ENCODE peak calls at places on chromosomes 4 and X, in six cellular contexts. One of them, this sample, is unnamed.

GRCh38 chr4:23614284-23614892 is 275.5 kb downstream of the PPARGC1A start:
- DNase-seq in iris pigment epithelial cell: peak
- DNase-seq in stimulated activated CD8-positive, alpha-beta memory T cell treated with anti-CD3 and anti-CD28 coated beads, Interleukin-7, amount 100 ng/mL, for 24 hours: no peak
- DNase-seq in cardiac muscle cell: peak
- DNase-seq in mucosa of descending colon: peak
- DNase-seq in neural progenitor cell: peak
- DNase-seq in this sample: peak

GRCh38 chr4:87844476-87844875 is 11.7 kb downstream of the MEPE start:
- DNase-seq in iris pigment epithelial cell: peak
- DNase-seq in stimulated activated CD8-positive, alpha-beta memory T cell treated with anti-CD3 and anti-CD28 coated beads, Interleukin-7, amount 100 ng/mL, for 24 hours: no peak
- DNase-seq in cardiac muscle cell: no peak
- DNase-seq in mucosa of descending colon: no peak
- DNase-seq in neural progenitor cell: no peak
- DNase-seq in this sample: peak

GRCh38 chr4:8910822-8911310 is 39.2 kb upstream of the HMX1 start:
- DNase-seq in iris pigment epithelial cell: no peak
- DNase-seq in stimulated activated CD8-positive, alpha-beta memory T cell treated with anti-CD3 and anti-CD28 coated beads, Interleukin-7, amount 100 ng/mL, for 24 hours: no peak
- DNase-seq in cardiac muscle cell: no peak
- DNase-seq in mucosa of descending colon: no peak
- DNase-seq in neural progenitor cell: no peak
- DNase-seq in this sample: no peak

GRCh38 chr4:145716200-145716599 is 36.3 kb downstream of the C4orf51 start:
- DNase-seq in iris pigment epithelial cell: peak
- DNase-seq in stimulated activated CD8-positive, alpha-beta memory T cell treated with anti-CD3 and anti-CD28 coated beads, Interleukin-7, amount 100 ng/mL, for 24 hours: no peak
- DNase-seq in cardiac muscle cell: peak
- DNase-seq in mucosa of descending colon: no peak
- DNase-seq in neural progenitor cell: no peak
- DNase-seq in this sample: peak

GRCh38 chrX:13906103-13906502 is 89.2 kb upstream of the GPM6B start:
- DNase-seq in iris pigment epithelial cell: no peak
- DNase-seq in stimulated activated CD8-positive, alpha-beta memory T cell treated with anti-CD3 and anti-CD28 coated beads, Interleukin-7, amount 100 ng/mL, for 24 hours: no peak
- DNase-seq in cardiac muscle cell: peak
- DNase-seq in mucosa of descending colon: no peak
- DNase-seq in neural progenitor cell: peak
- DNase-seq in this sample: no peak

GRCh38 chrX:68186552-68187262 is 246.6 kb downstream of the OPHN1 start:
- DNase-seq in iris pigment epithelial cell: peak
- DNase-seq in stimulated activated CD8-positive, alpha-beta memory T cell treated with anti-CD3 and anti-CD28 coated beads, Interleukin-7, amount 100 ng/mL, for 24 hours: no peak
- DNase-seq in cardiac muscle cell: no peak
- DNase-seq in mucosa of descending colon: no peak
- DNase-seq in neural progenitor cell: no peak
- DNase-seq in this sample: peak

GRCh38 chr4:37666625-37667071 is 19.5 kb downstream of the RELL1 start:
- DNase-seq in iris pigment epithelial cell: peak
- DNase-seq in stimulated activated CD8-positive, alpha-beta memory T cell treated with anti-CD3 and anti-CD28 coated beads, Interleukin-7, amount 100 ng/mL, for 24 hours: no peak
- DNase-seq in cardiac muscle cell: peak
- DNase-seq in mucosa of descending colon: no peak
- DNase-seq in neural progenitor cell: no peak
- DNase-seq in this sample: peak

GRCh38 chrX:130393451-130394074 is 8.1 kb upstream of the GPR119 start:
- DNase-seq in iris pigment epithelial cell: peak
- DNase-seq in stimulated activated CD8-positive, alpha-beta memory T cell treated with anti-CD3 and anti-CD28 coated beads, Interleukin-7, amount 100 ng/mL, for 24 hours: no peak
- DNase-seq in cardiac muscle cell: peak
- DNase-seq in mucosa of descending colon: no peak
- DNase-seq in neural progenitor cell: peak
- DNase-seq in this sample: peak

GRCh38 chr4:34181311-34181808 is 2063.0 kb downstream of the ARAP2 start:
- DNase-seq in iris pigment epithelial cell: peak
- DNase-seq in stimulated activated CD8-positive, alpha-beta memory T cell treated with anti-CD3 and anti-CD28 coated beads, Interleukin-7, amount 100 ng/mL, for 24 hours: no peak
- DNase-seq in cardiac muscle cell: peak
- DNase-seq in mucosa of descending colon: no peak
- DNase-seq in neural progenitor cell: no peak
- DNase-seq in this sample: peak

GRCh38 chr4:182188622-182189021 is 54.6 kb upstream of the TENM3 start:
- DNase-seq in iris pigment epithelial cell: peak
- DNase-seq in stimulated activated CD8-positive, alpha-beta memory T cell treated with anti-CD3 and anti-CD28 coated beads, Interleukin-7, amount 100 ng/mL, for 24 hours: no peak
- DNase-seq in cardiac muscle cell: peak
- DNase-seq in mucosa of descending colon: no peak
- DNase-seq in neural progenitor cell: no peak
- DNase-seq in this sample: peak

GRCh38 chrX:72634321-72634720 is 61.7 kb upstream of the HDAC8 start:
- DNase-seq in iris pigment epithelial cell: no peak
- DNase-seq in stimulated activated CD8-positive, alpha-beta memory T cell treated with anti-CD3 and anti-CD28 coated beads, Interleukin-7, amount 100 ng/mL, for 24 hours: no peak
- DNase-seq in cardiac muscle cell: peak
- DNase-seq in mucosa of descending colon: no peak
- DNase-seq in neural progenitor cell: no peak
- DNase-seq in this sample: no peak

GRCh38 chr4:26032572-26033320 is 118.7 kb downstream of the SMIM20 start:
- DNase-seq in iris pigment epithelial cell: peak
- DNase-seq in stimulated activated CD8-positive, alpha-beta memory T cell treated with anti-CD3 and anti-CD28 coated beads, Interleukin-7, amount 100 ng/mL, for 24 hours: no peak
- DNase-seq in cardiac muscle cell: peak
- DNase-seq in mucosa of descending colon: no peak
- DNase-seq in neural progenitor cell: no peak
- DNase-seq in this sample: peak

GRCh38 chr4:76384052-76384451 is 36.9 kb downstream of the CCDC158 start:
- DNase-seq in iris pigment epithelial cell: peak
- DNase-seq in stimulated activated CD8-positive, alpha-beta memory T cell treated with anti-CD3 and anti-CD28 coated beads, Interleukin-7, amount 100 ng/mL, for 24 hours: no peak
- DNase-seq in cardiac muscle cell: peak
- DNase-seq in mucosa of descending colon: no peak
- DNase-seq in neural progenitor cell: no peak
- DNase-seq in this sample: peak

GRCh38 chr4:57658673-57659072 is 548.5 kb upstream of the IGFBP7 start:
- DNase-seq in iris pigment epithelial cell: no peak
- DNase-seq in stimulated activated CD8-positive, alpha-beta memory T cell treated with anti-CD3 and anti-CD28 coated beads, Interleukin-7, amount 100 ng/mL, for 24 hours: no peak
- DNase-seq in cardiac muscle cell: no peak
- DNase-seq in mucosa of descending colon: no peak
- DNase-seq in neural progenitor cell: no peak
- DNase-seq in this sample: no peak

GRCh38 chrX:154490414-154491083 is at the start of gene SLC10A3:
- DNase-seq in iris pigment epithelial cell: peak
- DNase-seq in stimulated activated CD8-positive, alpha-beta memory T cell treated with anti-CD3 and anti-CD28 coated beads, Interleukin-7, amount 100 ng/mL, for 24 hours: peak
- DNase-seq in cardiac muscle cell: peak
- DNase-seq in mucosa of descending colon: peak
- DNase-seq in neural progenitor cell: peak
- DNase-seq in this sample: peak

GRCh38 chr4:152166567-152166966 is 369.3 kb downstream of the FBXW7 start:
- DNase-seq in iris pigment epithelial cell: no peak
- DNase-seq in stimulated activated CD8-positive, alpha-beta memory T cell treated with anti-CD3 and anti-CD28 coated beads, Interleukin-7, amount 100 ng/mL, for 24 hours: no peak
- DNase-seq in cardiac muscle cell: peak
- DNase-seq in mucosa of descending colon: no peak
- DNase-seq in neural progenitor cell: peak
- DNase-seq in this sample: peak

GRCh38 chrX:119775517-119776238 is 15.8 kb downstream of the RPL39 start:
- DNase-seq in iris pigment epithelial cell: no peak
- DNase-seq in stimulated activated CD8-positive, alpha-beta memory T cell treated with anti-CD3 and anti-CD28 coated beads, Interleukin-7, amount 100 ng/mL, for 24 hours: no peak
- DNase-seq in cardiac muscle cell: no peak
- DNase-seq in mucosa of descending colon: no peak
- DNase-seq in neural progenitor cell: no peak
- DNase-seq in this sample: no peak

GRCh38 chr4:94939791-94940530 is 182.2 kb downstream of the BMPR1B start:
- DNase-seq in iris pigment epithelial cell: peak
- DNase-seq in stimulated activated CD8-positive, alpha-beta memory T cell treated with anti-CD3 and anti-CD28 coated beads, Interleukin-7, amount 100 ng/mL, for 24 hours: no peak
- DNase-seq in cardiac muscle cell: no peak
- DNase-seq in mucosa of descending colon: no peak
- DNase-seq in neural progenitor cell: no peak
- DNase-seq in this sample: peak

GRCh38 chr4:38591617-38592337 is 72.2 kb upstream of the KLF3 start:
- DNase-seq in iris pigment epithelial cell: no peak
- DNase-seq in stimulated activated CD8-positive, alpha-beta memory T cell treated with anti-CD3 and anti-CD28 coated beads, Interleukin-7, amount 100 ng/mL, for 24 hours: no peak
- DNase-seq in cardiac muscle cell: peak
- DNase-seq in mucosa of descending colon: no peak
- DNase-seq in neural progenitor cell: no peak
- DNase-seq in this sample: peak

GRCh38 chr4:138671606-138672084 is 343.9 kb upstream of the NOCT start:
- DNase-seq in iris pigment epithelial cell: no peak
- DNase-seq in stimulated activated CD8-positive, alpha-beta memory T cell treated with anti-CD3 and anti-CD28 coated beads, Interleukin-7, amount 100 ng/mL, for 24 hours: no peak
- DNase-seq in cardiac muscle cell: no peak
- DNase-seq in mucosa of descending colon: no peak
- DNase-seq in neural progenitor cell: no peak
- DNase-seq in this sample: no peak

This sample was measured in epithelial cell of esophagus.